ENCODE peak calls at places on chromosomes 6 and 20, in seven cellular contexts. One of them, this sample, is unnamed.

GRCh38 chr6:107082045-107082444 is 33.3 kb downstream of the BEND3 start:
- DNase-seq in neuronal stem cell: no peak
- DNase-seq in CD4-positive, CD25-positive, alpha-beta regulatory T cell: no peak
- DNase-seq in mammary epithelial cell: peak; percentile 26
- DNase-seq in fibroblast of lung: no peak
- DNase-seq in CD8-positive, alpha-beta T cell: no peak
- DNase-seq in body of pancreas: no peak
- DNase-seq in this sample: no peak

GRCh38 chr20:34475979-34476736 is 40.1 kb upstream of the DYNLRB1 start:
- DNase-seq in neuronal stem cell: no peak
- DNase-seq in mammary epithelial cell: no peak
- DNase-seq in CD8-positive, alpha-beta T cell: no peak
- DNase-seq in fibroblast of lung: peak; percentile 25
- DNase-seq in CD4-positive, CD25-positive, alpha-beta regulatory T cell: peak; percentile 15
- DNase-seq in body of pancreas: peak; percentile 46
- DNase-seq in this sample: peak; percentile 88

GRCh38 chr6:138818496-138819194 is 22.8 kb downstream of the ECT2L start:
- DNase-seq in neuronal stem cell: no peak
- DNase-seq in CD4-positive, CD25-positive, alpha-beta regulatory T cell: no peak
- DNase-seq in fibroblast of lung: no peak
- DNase-seq in body of pancreas: peak; percentile 16
- DNase-seq in CD8-positive, alpha-beta T cell: no peak
- DNase-seq in mammary epithelial cell: peak; percentile 49
- DNase-seq in this sample: no peak

GRCh38 chr20:9978395-9979004 is 56.3 kb upstream of the ANKEF1 start:
- DNase-seq in mammary epithelial cell: peak; percentile 86
- DNase-seq in body of pancreas: peak; percentile 57
- DNase-seq in CD4-positive, CD25-positive, alpha-beta regulatory T cell: peak; percentile 19
- DNase-seq in CD8-positive, alpha-beta T cell: no peak
- DNase-seq in neuronal stem cell: peak; percentile 47
- DNase-seq in fibroblast of lung: peak; percentile 96
- DNase-seq in this sample: no peak

GRCh38 chr6:54609986-54610385 is 236.6 kb upstream of the FAM83B start:
- DNase-seq in fibroblast of lung: no peak
- DNase-seq in neuronal stem cell: no peak
- DNase-seq in mammary epithelial cell: no peak
- DNase-seq in CD8-positive, alpha-beta T cell: no peak
- DNase-seq in CD4-positive, CD25-positive, alpha-beta regulatory T cell: no peak
- DNase-seq in body of pancreas: no peak
- DNase-seq in this sample: no peak

GRCh38 chr6:22062807-22063408 is 233.9 kb downstream of the PRL start:
- DNase-seq in neuronal stem cell: no peak
- DNase-seq in body of pancreas: no peak
- DNase-seq in fibroblast of lung: no peak
- DNase-seq in CD4-positive, CD25-positive, alpha-beta regulatory T cell: no peak
- DNase-seq in mammary epithelial cell: no peak
- DNase-seq in CD8-positive, alpha-beta T cell: peak; percentile 2
- DNase-seq in this sample: no peak

GRCh38 chr6:154615483-154616025 is 105.1 kb upstream of the CNKSR3 start:
- DNase-seq in body of pancreas: peak; percentile 97
- DNase-seq in mammary epithelial cell: peak; percentile 86
- DNase-seq in CD4-positive, CD25-positive, alpha-beta regulatory T cell: no peak
- DNase-seq in neuronal stem cell: no peak
- DNase-seq in CD8-positive, alpha-beta T cell: no peak
- DNase-seq in fibroblast of lung: peak; percentile 93
- DNase-seq in this sample: peak; percentile 84

GRCh38 chr20:5001174-5002076 is at the start of gene SLC23A2:
- DNase-seq in mammary epithelial cell: no peak
- DNase-seq in body of pancreas: peak; percentile 41
- DNase-seq in neuronal stem cell: no peak
- DNase-seq in CD8-positive, alpha-beta T cell: peak; percentile 11
- DNase-seq in CD4-positive, CD25-positive, alpha-beta regulatory T cell: peak; percentile 61
- DNase-seq in fibroblast of lung: no peak
- DNase-seq in this sample: peak; percentile 53

GRCh38 chr6:65295812-65296211 is 411.2 kb downstream of the EYS start:
- DNase-seq in body of pancreas: no peak
- DNase-seq in CD8-positive, alpha-beta T cell: no peak
- DNase-seq in mammary epithelial cell: no peak
- DNase-seq in CD4-positive, CD25-positive, alpha-beta regulatory T cell: no peak
- DNase-seq in neuronal stem cell: no peak
- DNase-seq in fibroblast of lung: no peak
- DNase-seq in this sample: no peak

GRCh38 chr20:6925744-6926278 is 158.3 kb downstream of the BMP2 start:
- DNase-seq in body of pancreas: no peak
- DNase-seq in CD8-positive, alpha-beta T cell: no peak
- DNase-seq in neuronal stem cell: no peak
- DNase-seq in mammary epithelial cell: peak; percentile 88
- DNase-seq in CD4-positive, CD25-positive, alpha-beta regulatory T cell: no peak
- DNase-seq in fibroblast of lung: no peak
- DNase-seq in this sample: no peak

GRCh38 chr6:151239603-151240035 is at the start of gene AKAP12:
- DNase-seq in mammary epithelial cell: no peak
- DNase-seq in CD4-positive, CD25-positive, alpha-beta regulatory T cell: no peak
- DNase-seq in CD8-positive, alpha-beta T cell: no peak
- DNase-seq in body of pancreas: no peak
- DNase-seq in neuronal stem cell: no peak
- DNase-seq in fibroblast of lung: peak; percentile 71
- DNase-seq in this sample: peak; percentile 57

GRCh38 chr20:20578838-20579237 is 133.6 kb downstream of the RALGAPA2 start:
- DNase-seq in neuronal stem cell: no peak
- DNase-seq in body of pancreas: no peak
- DNase-seq in CD8-positive, alpha-beta T cell: no peak
- DNase-seq in mammary epithelial cell: no peak
- DNase-seq in fibroblast of lung: no peak
- DNase-seq in CD4-positive, CD25-positive, alpha-beta regulatory T cell: no peak
- DNase-seq in this sample: no peak

GRCh38 chr6:41599015-41599835 is 39.0 kb upstream of the MDFI start:
- DNase-seq in CD8-positive, alpha-beta T cell: no peak
- DNase-seq in CD4-positive, CD25-positive, alpha-beta regulatory T cell: no peak
- DNase-seq in body of pancreas: no peak
- DNase-seq in neuronal stem cell: no peak
- DNase-seq in mammary epithelial cell: no peak
- DNase-seq in fibroblast of lung: no peak
- DNase-seq in this sample: peak; percentile 70

GRCh38 chr20:50434653-50435396 is 75.4 kb upstream of the PTPN1 start:
- DNase-seq in CD8-positive, alpha-beta T cell: no peak
- DNase-seq in body of pancreas: no peak
- DNase-seq in neuronal stem cell: no peak
- DNase-seq in mammary epithelial cell: peak; percentile 93
- DNase-seq in fibroblast of lung: peak; percentile 93
- DNase-seq in CD4-positive, CD25-positive, alpha-beta regulatory T cell: no peak
- DNase-seq in this sample: no peak

GRCh38 chr6:36114798-36115408 is 15.4 kb upstream of the MAPK13 start:
- DNase-seq in CD4-positive, CD25-positive, alpha-beta regulatory T cell: no peak
- DNase-seq in body of pancreas: no peak
- DNase-seq in mammary epithelial cell: no peak
- DNase-seq in fibroblast of lung: no peak
- DNase-seq in CD8-positive, alpha-beta T cell: no peak
- DNase-seq in neuronal stem cell: no peak
- DNase-seq in this sample: no peak

GRCh38 chr6:14635933-14636599 is 518.5 kb downstream of the CD83 start:
- DNase-seq in fibroblast of lung: no peak
- DNase-seq in CD8-positive, alpha-beta T cell: no peak
- DNase-seq in body of pancreas: no peak
- DNase-seq in neuronal stem cell: no peak
- DNase-seq in mammary epithelial cell: no peak
- DNase-seq in CD4-positive, CD25-positive, alpha-beta regulatory T cell: no peak
- DNase-seq in this sample: no peak

GRCh38 chr6:36613200-36613995 is 19.2 kb downstream of the SRSF3 start:
- DNase-seq in CD4-positive, CD25-positive, alpha-beta regulatory T cell: no peak
- DNase-seq in CD8-positive, alpha-beta T cell: no peak
- DNase-seq in fibroblast of lung: no peak
- DNase-seq in body of pancreas: no peak
- DNase-seq in mammary epithelial cell: no peak
- DNase-seq in neuronal stem cell: no peak
- DNase-seq in this sample: no peak

GRCh38 chr20:60037120-60037499 is 78.9 kb downstream of the CDH26 start:
- DNase-seq in body of pancreas: no peak
- DNase-seq in CD4-positive, CD25-positive, alpha-beta regulatory T cell: no peak
- DNase-seq in neuronal stem cell: no peak
- DNase-seq in mammary epithelial cell: no peak
- DNase-seq in fibroblast of lung: no peak
- DNase-seq in CD8-positive, alpha-beta T cell: no peak
- DNase-seq in this sample: peak; percentile 59

GRCh38 chr20:41118632-41119031 is 18.7 kb upstream of the PLCG1 start:
- DNase-seq in neuronal stem cell: no peak
- DNase-seq in mammary epithelial cell: no peak
- DNase-seq in fibroblast of lung: peak; percentile 49
- DNase-seq in CD4-positive, CD25-positive, alpha-beta regulatory T cell: no peak
- DNase-seq in CD8-positive, alpha-beta T cell: no peak
- DNase-seq in body of pancreas: no peak
- DNase-seq in this sample: no peak

GRCh38 chr6:155185544-155185943 is 78.3 kb upstream of the CLDN20 start:
- DNase-seq in body of pancreas: no peak
- DNase-seq in CD4-positive, CD25-positive, alpha-beta regulatory T cell: no peak
- DNase-seq in fibroblast of lung: no peak
- DNase-seq in mammary epithelial cell: peak; percentile 34
- DNase-seq in neuronal stem cell: peak; percentile 29
- DNase-seq in CD8-positive, alpha-beta T cell: no peak
- DNase-seq in this sample: no peak

GRCh38 chr6:136738178-136739057 is 53.9 kb downstream of the MAP3K5 start:
- DNase-seq in CD8-positive, alpha-beta T cell: no peak
- DNase-seq in body of pancreas: peak; percentile 30
- DNase-seq in fibroblast of lung: peak; percentile 51
- DNase-seq in mammary epithelial cell: no peak
- DNase-seq in neuronal stem cell: no peak
- DNase-seq in CD4-positive, CD25-positive, alpha-beta regulatory T cell: no peak
- DNase-seq in this sample: no peak

GRCh38 chr20:7294816-7295360 is 527.4 kb downstream of the BMP2 start:
- DNase-seq in body of pancreas: no peak
- DNase-seq in CD4-positive, CD25-positive, alpha-beta regulatory T cell: no peak
- DNase-seq in CD8-positive, alpha-beta T cell: no peak
- DNase-seq in fibroblast of lung: no peak
- DNase-seq in neuronal stem cell: no peak
- DNase-seq in mammary epithelial cell: peak; percentile 62
- DNase-seq in this sample: no peak

GRCh38 chr6:136793348-136793747 is 1.1 kb upstream of the MAP3K5 start:
- DNase-seq in CD8-positive, alpha-beta T cell: no peak
- DNase-seq in neuronal stem cell: no peak
- DNase-seq in CD4-positive, CD25-positive, alpha-beta regulatory T cell: peak; percentile 31
- DNase-seq in mammary epithelial cell: peak; percentile 52
- DNase-seq in body of pancreas: no peak
- DNase-seq in fibroblast of lung: no peak
- DNase-seq in this sample: no peak

GRCh38 chr6:16474834-16475781 is 236.7 kb downstream of the GMPR start:
- DNase-seq in body of pancreas: no peak
- DNase-seq in CD4-positive, CD25-positive, alpha-beta regulatory T cell: peak; percentile 27
- DNase-seq in mammary epithelial cell: no peak
- DNase-seq in CD8-positive, alpha-beta T cell: no peak
- DNase-seq in fibroblast of lung: no peak
- DNase-seq in neuronal stem cell: no peak
- DNase-seq in this sample: no peak

GRCh38 chr6:28105286-28105685 is 19.1 kb upstream of the ZSCAN16 start:
- DNase-seq in CD8-positive, alpha-beta T cell: no peak
- DNase-seq in body of pancreas: no peak
- DNase-seq in neuronal stem cell: no peak
- DNase-seq in fibroblast of lung: peak; percentile 22
- DNase-seq in CD4-positive, CD25-positive, alpha-beta regulatory T cell: no peak
- DNase-seq in mammary epithelial cell: peak; percentile 12
- DNase-seq in this sample: no peak

GRCh38 chr6:52538252-52538905 is 38.5 kb downstream of the TRAM2 start:
- DNase-seq in body of pancreas: no peak
- DNase-seq in mammary epithelial cell: no peak
- DNase-seq in neuronal stem cell: no peak
- DNase-seq in fibroblast of lung: no peak
- DNase-seq in CD8-positive, alpha-beta T cell: no peak
- DNase-seq in CD4-positive, CD25-positive, alpha-beta regulatory T cell: no peak
- DNase-seq in this sample: no peak

DNA sequence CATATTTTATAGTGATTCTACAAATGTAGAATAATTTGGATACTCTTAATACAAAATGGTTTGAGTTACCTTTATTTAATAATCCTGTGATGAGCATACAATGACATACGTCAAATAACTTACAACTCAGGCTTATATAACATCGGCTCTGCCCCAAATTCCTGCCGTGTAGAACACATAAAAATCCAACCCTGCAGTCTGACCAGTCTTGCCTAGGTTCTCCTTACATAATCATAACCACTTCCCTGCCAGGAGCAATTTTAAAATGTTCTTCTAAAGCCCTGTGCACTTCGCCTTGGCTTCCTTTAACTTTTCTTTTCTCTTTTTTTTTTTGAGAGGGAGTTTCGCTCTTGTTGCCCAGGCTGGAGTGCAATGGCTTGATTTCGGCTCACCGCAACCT is 16.2 kb upstream of the IER3 start:
- DNase-seq in CD8-positive, alpha-beta T cell: no peak
- DNase-seq in fibroblast of lung: no peak
- DNase-seq in neuronal stem cell: no peak
- DNase-seq in CD4-positive, CD25-positive, alpha-beta regulatory T cell: no peak
- DNase-seq in mammary epithelial cell: no peak
- DNase-seq in body of pancreas: no peak
- DNase-seq in this sample: no peak
- H3K27ac ChIP-seq in CD8-positive, alpha-beta T cell: no peak overlapping the region
- H3K27ac ChIP-seq in fibroblast of lung: no peak overlapping the region
- H3K27ac ChIP-seq in neuronal stem cell: no peak overlapping the region
- H3K27ac ChIP-seq in CD4-positive, CD25-positive, alpha-beta regulatory T cell: no peak overlapping the region
- H3K27ac ChIP-seq in mammary epithelial cell: no peak overlapping the region
- H3K27ac ChIP-seq in body of pancreas: no peak overlapping the region
- H3K27ac ChIP-seq in this sample: no peak overlapping the region

GRCh38 chr6:96994660-96995059 is 70.1 kb downstream of the KLHL32 start:
- DNase-seq in fibroblast of lung: no peak
- DNase-seq in mammary epithelial cell: no peak
- DNase-seq in body of pancreas: no peak
- DNase-seq in neuronal stem cell: no peak
- DNase-seq in CD8-positive, alpha-beta T cell: no peak
- DNase-seq in CD4-positive, CD25-positive, alpha-beta regulatory T cell: no peak
- DNase-seq in this sample: no peak
- H3K27ac ChIP-seq in fibroblast of lung: no peak overlapping the region
- H3K27ac ChIP-seq in mammary epithelial cell: no peak overlapping the region
- H3K27ac ChIP-seq in body of pancreas: no peak overlapping the region
- H3K27ac ChIP-seq in neuronal stem cell: no peak overlapping the region
- H3K27ac ChIP-seq in CD8-positive, alpha-beta T cell: no peak overlapping the region
- H3K27ac ChIP-seq in CD4-positive, CD25-positive, alpha-beta regulatory T cell: no peak overlapping the region
- H3K27ac ChIP-seq in this sample: no peak overlapping the region

GRCh38 chr6:110574817-110575216 is 98.4 kb upstream of the SLC22A16 start:
- DNase-seq in CD4-positive, CD25-positive, alpha-beta regulatory T cell: no peak
- DNase-seq in neuronal stem cell: no peak
- DNase-seq in body of pancreas: no peak
- DNase-seq in CD8-positive, alpha-beta T cell: no peak
- DNase-seq in fibroblast of lung: no peak
- DNase-seq in mammary epithelial cell: no peak
- DNase-seq in this sample: no peak
- H3K27ac ChIP-seq in CD4-positive, CD25-positive, alpha-beta regulatory T cell: no peak overlapping the region
- H3K27ac ChIP-seq in neuronal stem cell: no peak overlapping the region
- H3K27ac ChIP-seq in body of pancreas: no peak overlapping the region
- H3K27ac ChIP-seq in CD8-positive, alpha-beta T cell: no peak overlapping the region
- H3K27ac ChIP-seq in fibroblast of lung: no peak overlapping the region
- H3K27ac ChIP-seq in mammary epithelial cell: no peak overlapping the region
- H3K27ac ChIP-seq in this sample: no peak overlapping the region

DNA sequence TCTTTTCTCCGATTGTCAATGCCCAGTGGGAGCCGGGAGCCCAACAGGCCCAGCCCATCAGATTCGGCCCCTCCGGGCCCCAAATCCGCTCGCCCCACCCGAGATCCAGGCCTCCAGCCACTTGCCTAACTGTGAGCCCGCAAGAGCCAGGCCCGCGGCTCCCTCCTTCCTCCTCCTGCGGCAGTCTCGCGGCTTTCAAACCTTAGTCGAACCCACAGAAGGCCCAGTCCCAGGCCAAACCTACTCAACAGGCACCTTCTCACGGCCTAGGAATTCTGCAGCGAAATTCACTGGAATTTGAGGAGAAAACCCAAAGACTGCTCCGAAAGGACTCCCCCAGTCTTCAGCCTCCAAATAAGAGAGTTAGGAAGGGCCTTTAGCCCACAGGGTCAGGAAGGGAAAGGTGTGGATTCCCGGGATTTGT is 2.8 kb upstream of the TFAP2A start:
- DNase-seq in mammary epithelial cell: peak; percentile 70
- DNase-seq in neuronal stem cell: no peak
- DNase-seq in CD4-positive, CD25-positive, alpha-beta regulatory T cell: no peak
- DNase-seq in CD8-positive, alpha-beta T cell: no peak
- DNase-seq in fibroblast of lung: no peak
- DNase-seq in body of pancreas: no peak
- DNase-seq in this sample: no peak
- H3K27ac ChIP-seq in mammary epithelial cell: peak overlapping the region; percentile 99
- H3K27ac ChIP-seq in neuronal stem cell: no peak overlapping the region
- H3K27ac ChIP-seq in CD4-positive, CD25-positive, alpha-beta regulatory T cell: no peak overlapping the region
- H3K27ac ChIP-seq in CD8-positive, alpha-beta T cell: no peak overlapping the region
- H3K27ac ChIP-seq in fibroblast of lung: no peak overlapping the region
- H3K27ac ChIP-seq in body of pancreas: no peak overlapping the region
- H3K27ac ChIP-seq in this sample: no peak overlapping the region

This sample was measured in aorta.